ENCODE peak calls at places on chromosomes 4 and X, in nine cellular contexts. One of them, this sample, is unnamed.

GRCh38 chr4:104901438-104901837 is 245.2 kb upstream of the TET2 start:
- DNase-seq in stimulated activated CD8-positive, alpha-beta memory T cell treated with anti-CD3 and anti-CD28 coated beads, Interleukin-2, amount 100 ng/mL, for 1 hour: no peak
- DNase-seq in C1 segment of cervical spinal cord: peak
- DNase-seq in adrenal gland: no peak
- DNase-seq in left ventricle myocardium inferior: no peak
- DNase-seq in hepatocyte: peak
- DNase-seq in retinal pigment epithelial cell: peak
- DNase-seq in breast epithelium: no peak
- DNase-seq in Ammon's horn: peak
- DNase-seq in this sample: no peak

GRCh38 chrX:124217289-124218251 is 114.9 kb upstream of the TEX13D start:
- DNase-seq in stimulated activated CD8-positive, alpha-beta memory T cell treated with anti-CD3 and anti-CD28 coated beads, Interleukin-2, amount 100 ng/mL, for 1 hour: peak
- DNase-seq in C1 segment of cervical spinal cord: peak
- DNase-seq in adrenal gland: no peak
- DNase-seq in left ventricle myocardium inferior: no peak
- DNase-seq in hepatocyte: no peak
- DNase-seq in retinal pigment epithelial cell: no peak
- DNase-seq in breast epithelium: no peak
- DNase-seq in Ammon's horn: peak
- DNase-seq in this sample: no peak

GRCh38 chr4:104989363-104989762 is 157.3 kb upstream of the TET2 start:
- DNase-seq in stimulated activated CD8-positive, alpha-beta memory T cell treated with anti-CD3 and anti-CD28 coated beads, Interleukin-2, amount 100 ng/mL, for 1 hour: no peak
- DNase-seq in C1 segment of cervical spinal cord: no peak
- DNase-seq in adrenal gland: no peak
- DNase-seq in left ventricle myocardium inferior: no peak
- DNase-seq in hepatocyte: no peak
- DNase-seq in retinal pigment epithelial cell: peak
- DNase-seq in breast epithelium: no peak
- DNase-seq in Ammon's horn: no peak
- DNase-seq in this sample: no peak

GRCh38 chr4:119099227-119099910 is 36.3 kb upstream of the MYOZ2 start:
- DNase-seq in stimulated activated CD8-positive, alpha-beta memory T cell treated with anti-CD3 and anti-CD28 coated beads, Interleukin-2, amount 100 ng/mL, for 1 hour: no peak
- DNase-seq in C1 segment of cervical spinal cord: no peak
- DNase-seq in adrenal gland: no peak
- DNase-seq in left ventricle myocardium inferior: no peak
- DNase-seq in hepatocyte: no peak
- DNase-seq in retinal pigment epithelial cell: no peak
- DNase-seq in breast epithelium: no peak
- DNase-seq in Ammon's horn: no peak
- DNase-seq in this sample: no peak

GRCh38 chr4:15779789-15780188 is 1.7 kb downstream of the CD38 start:
- DNase-seq in stimulated activated CD8-positive, alpha-beta memory T cell treated with anti-CD3 and anti-CD28 coated beads, Interleukin-2, amount 100 ng/mL, for 1 hour: no peak
- DNase-seq in C1 segment of cervical spinal cord: no peak
- DNase-seq in adrenal gland: no peak
- DNase-seq in left ventricle myocardium inferior: no peak
- DNase-seq in hepatocyte: no peak
- DNase-seq in retinal pigment epithelial cell: no peak
- DNase-seq in breast epithelium: no peak
- DNase-seq in Ammon's horn: no peak
- DNase-seq in this sample: no peak

GRCh38 chr4:138037716-138038115 is 204.4 kb downstream of the SLC7A11 start:
- DNase-seq in stimulated activated CD8-positive, alpha-beta memory T cell treated with anti-CD3 and anti-CD28 coated beads, Interleukin-2, amount 100 ng/mL, for 1 hour: no peak
- DNase-seq in C1 segment of cervical spinal cord: no peak
- DNase-seq in adrenal gland: no peak
- DNase-seq in left ventricle myocardium inferior: no peak
- DNase-seq in hepatocyte: peak
- DNase-seq in retinal pigment epithelial cell: no peak
- DNase-seq in breast epithelium: no peak
- DNase-seq in Ammon's horn: no peak
- DNase-seq in this sample: peak

GRCh38 chrX:154525606-154526490 is 9.8 kb upstream of the FAM3A start:
- DNase-seq in stimulated activated CD8-positive, alpha-beta memory T cell treated with anti-CD3 and anti-CD28 coated beads, Interleukin-2, amount 100 ng/mL, for 1 hour: no peak
- DNase-seq in C1 segment of cervical spinal cord: no peak
- DNase-seq in adrenal gland: no peak
- DNase-seq in left ventricle myocardium inferior: no peak
- DNase-seq in hepatocyte: no peak
- DNase-seq in retinal pigment epithelial cell: no peak
- DNase-seq in breast epithelium: no peak
- DNase-seq in Ammon's horn: no peak
- DNase-seq in this sample: no peak

GRCh38 chrX:139596068-139596467 is 65.5 kb downstream of the F9 start:
- DNase-seq in stimulated activated CD8-positive, alpha-beta memory T cell treated with anti-CD3 and anti-CD28 coated beads, Interleukin-2, amount 100 ng/mL, for 1 hour: no peak
- DNase-seq in C1 segment of cervical spinal cord: no peak
- DNase-seq in adrenal gland: no peak
- DNase-seq in left ventricle myocardium inferior: no peak
- DNase-seq in hepatocyte: no peak
- DNase-seq in retinal pigment epithelial cell: no peak
- DNase-seq in breast epithelium: no peak
- DNase-seq in Ammon's horn: no peak
- DNase-seq in this sample: no peak

GRCh38 chrX:38055170-38055847 is 49.0 kb downstream of the SYTL5 start:
- DNase-seq in stimulated activated CD8-positive, alpha-beta memory T cell treated with anti-CD3 and anti-CD28 coated beads, Interleukin-2, amount 100 ng/mL, for 1 hour: no peak
- DNase-seq in C1 segment of cervical spinal cord: no peak
- DNase-seq in adrenal gland: no peak
- DNase-seq in left ventricle myocardium inferior: no peak
- DNase-seq in hepatocyte: no peak
- DNase-seq in retinal pigment epithelial cell: peak
- DNase-seq in breast epithelium: no peak
- DNase-seq in Ammon's horn: peak
- DNase-seq in this sample: no peak

GRCh38 chr4:129014566-129015509 is 78.5 kb downstream of the SCLT1 start:
- DNase-seq in stimulated activated CD8-positive, alpha-beta memory T cell treated with anti-CD3 and anti-CD28 coated beads, Interleukin-2, amount 100 ng/mL, for 1 hour: no peak
- DNase-seq in C1 segment of cervical spinal cord: no peak
- DNase-seq in adrenal gland: no peak
- DNase-seq in left ventricle myocardium inferior: no peak
- DNase-seq in hepatocyte: no peak
- DNase-seq in retinal pigment epithelial cell: no peak
- DNase-seq in breast epithelium: no peak
- DNase-seq in Ammon's horn: no peak
- DNase-seq in this sample: no peak

GRCh38 chr4:95732061-95732460 is 107.8 kb upstream of the PDHA2 start:
- DNase-seq in stimulated activated CD8-positive, alpha-beta memory T cell treated with anti-CD3 and anti-CD28 coated beads, Interleukin-2, amount 100 ng/mL, for 1 hour: no peak
- DNase-seq in C1 segment of cervical spinal cord: no peak
- DNase-seq in adrenal gland: no peak
- DNase-seq in left ventricle myocardium inferior: no peak
- DNase-seq in hepatocyte: peak
- DNase-seq in retinal pigment epithelial cell: peak
- DNase-seq in breast epithelium: no peak
- DNase-seq in Ammon's horn: no peak
- DNase-seq in this sample: no peak

GRCh38 chrX:2498781-2499302 is 1.9 kb downstream of the DHRSX start:
- DNase-seq in stimulated activated CD8-positive, alpha-beta memory T cell treated with anti-CD3 and anti-CD28 coated beads, Interleukin-2, amount 100 ng/mL, for 1 hour: no peak
- DNase-seq in C1 segment of cervical spinal cord: no peak
- DNase-seq in adrenal gland: peak
- DNase-seq in left ventricle myocardium inferior: no peak
- DNase-seq in hepatocyte: peak
- DNase-seq in retinal pigment epithelial cell: no peak
- DNase-seq in breast epithelium: no peak
- DNase-seq in Ammon's horn: peak
- DNase-seq in this sample: peak

GRCh38 chr4:38281416-38282071 is 321.3 kb downstream of the PTTG2 start:
- DNase-seq in stimulated activated CD8-positive, alpha-beta memory T cell treated with anti-CD3 and anti-CD28 coated beads, Interleukin-2, amount 100 ng/mL, for 1 hour: no peak
- DNase-seq in C1 segment of cervical spinal cord: no peak
- DNase-seq in adrenal gland: no peak
- DNase-seq in left ventricle myocardium inferior: no peak
- DNase-seq in hepatocyte: no peak
- DNase-seq in retinal pigment epithelial cell: peak
- DNase-seq in breast epithelium: no peak
- DNase-seq in Ammon's horn: no peak
- DNase-seq in this sample: no peak

GRCh38 chr4:37717575-37717974 is 31.4 kb upstream of the RELL1 start:
- DNase-seq in stimulated activated CD8-positive, alpha-beta memory T cell treated with anti-CD3 and anti-CD28 coated beads, Interleukin-2, amount 100 ng/mL, for 1 hour: no peak
- DNase-seq in C1 segment of cervical spinal cord: no peak
- DNase-seq in adrenal gland: no peak
- DNase-seq in left ventricle myocardium inferior: no peak
- DNase-seq in hepatocyte: no peak
- DNase-seq in retinal pigment epithelial cell: no peak
- DNase-seq in breast epithelium: no peak
- DNase-seq in Ammon's horn: peak
- DNase-seq in this sample: peak

GRCh38 chr4:134243742-134244713 is 42.4 kb upstream of the PABPC4L start:
- DNase-seq in stimulated activated CD8-positive, alpha-beta memory T cell treated with anti-CD3 and anti-CD28 coated beads, Interleukin-2, amount 100 ng/mL, for 1 hour: no peak
- DNase-seq in C1 segment of cervical spinal cord: no peak
- DNase-seq in adrenal gland: no peak
- DNase-seq in left ventricle myocardium inferior: no peak
- DNase-seq in hepatocyte: no peak
- DNase-seq in retinal pigment epithelial cell: no peak
- DNase-seq in breast epithelium: no peak
- DNase-seq in Ammon's horn: no peak
- DNase-seq in this sample: no peak